ENCODE peak calls at places on chromosomes 13 and 19, in nine cellular contexts. One of them, this sample, is unnamed.

GRCh38 chr13:75368167-75368566 is 113.8 kb downstream of the TBC1D4 start:
- DNase-seq in HuH-7.5: no peak
- DNase-seq in stimulated activated CD4-positive, alpha-beta T cell treated with anti-CD3 and anti-CD28 coated beads, Interleukin-4, amount 100 ng/mL, for 1 hour: no peak
- DNase-seq in effector CD4-positive, alpha-beta T cell: no peak
- DNase-seq in coronary artery: no peak
- DNase-seq in naive thymus-derived CD8-positive, alpha-beta T cell: no peak
- DNase-seq in IMR-90: peak; percentile 92
- DNase-seq in adipocyte: peak; percentile 94
- DNase-seq in HFF-Myc: no peak
- DNase-seq in this sample: peak; percentile 66

GRCh38 chr19:1568320-1569019 is at the start of gene MEX3D:
- DNase-seq in HuH-7.5: peak; percentile 98
- DNase-seq in stimulated activated CD4-positive, alpha-beta T cell treated with anti-CD3 and anti-CD28 coated beads, Interleukin-4, amount 100 ng/mL, for 1 hour: peak; percentile 83
- DNase-seq in effector CD4-positive, alpha-beta T cell: peak; percentile 74
- DNase-seq in coronary artery: no peak
- DNase-seq in naive thymus-derived CD8-positive, alpha-beta T cell: peak; percentile 82
- DNase-seq in IMR-90: peak; percentile 49
- DNase-seq in adipocyte: peak; percentile 91
- DNase-seq in HFF-Myc: no peak
- DNase-seq in this sample: peak; percentile 36

GRCh38 chr13:61146571-61146970 is 269.1 kb downstream of the PCDH20 start:
- DNase-seq in HuH-7.5: no peak
- DNase-seq in stimulated activated CD4-positive, alpha-beta T cell treated with anti-CD3 and anti-CD28 coated beads, Interleukin-4, amount 100 ng/mL, for 1 hour: no peak
- DNase-seq in effector CD4-positive, alpha-beta T cell: no peak
- DNase-seq in coronary artery: no peak
- DNase-seq in naive thymus-derived CD8-positive, alpha-beta T cell: no peak
- DNase-seq in IMR-90: no peak
- DNase-seq in adipocyte: no peak
- DNase-seq in HFF-Myc: no peak
- DNase-seq in this sample: no peak

GRCh38 chr19:39497850-39498261 is 891 bp upstream of the DLL3 start:
- DNase-seq in HuH-7.5: peak; percentile 77
- DNase-seq in stimulated activated CD4-positive, alpha-beta T cell treated with anti-CD3 and anti-CD28 coated beads, Interleukin-4, amount 100 ng/mL, for 1 hour: no peak
- DNase-seq in effector CD4-positive, alpha-beta T cell: no peak
- DNase-seq in coronary artery: no peak
- DNase-seq in naive thymus-derived CD8-positive, alpha-beta T cell: peak; percentile 26
- DNase-seq in IMR-90: peak; percentile 19
- DNase-seq in adipocyte: peak; percentile 60
- DNase-seq in HFF-Myc: no peak
- DNase-seq in this sample: peak; percentile 14

GRCh38 chr19:2650515-2650914 is 52.0 kb downstream of the GNG7 start:
- DNase-seq in HuH-7.5: no peak
- DNase-seq in stimulated activated CD4-positive, alpha-beta T cell treated with anti-CD3 and anti-CD28 coated beads, Interleukin-4, amount 100 ng/mL, for 1 hour: no peak
- DNase-seq in effector CD4-positive, alpha-beta T cell: no peak
- DNase-seq in coronary artery: peak; percentile 68
- DNase-seq in naive thymus-derived CD8-positive, alpha-beta T cell: no peak
- DNase-seq in IMR-90: no peak
- DNase-seq in adipocyte: no peak
- DNase-seq in HFF-Myc: no peak
- DNase-seq in this sample: no peak

GRCh38 chr19:12983561-12984142 is 11.6 kb upstream of the NFIX start:
- DNase-seq in HuH-7.5: peak; percentile 85
- DNase-seq in stimulated activated CD4-positive, alpha-beta T cell treated with anti-CD3 and anti-CD28 coated beads, Interleukin-4, amount 100 ng/mL, for 1 hour: peak; percentile 83
- DNase-seq in effector CD4-positive, alpha-beta T cell: peak; percentile 69
- DNase-seq in coronary artery: peak; percentile 87
- DNase-seq in naive thymus-derived CD8-positive, alpha-beta T cell: peak; percentile 86
- DNase-seq in IMR-90: peak; percentile 70
- DNase-seq in adipocyte: peak; percentile 92
- DNase-seq in HFF-Myc: no peak
- DNase-seq in this sample: peak; percentile 82

GRCh38 chr19:6720369-6721112 is at the start of gene C3:
- DNase-seq in HuH-7.5: peak; percentile 89
- DNase-seq in stimulated activated CD4-positive, alpha-beta T cell treated with anti-CD3 and anti-CD28 coated beads, Interleukin-4, amount 100 ng/mL, for 1 hour: no peak
- DNase-seq in effector CD4-positive, alpha-beta T cell: no peak
- DNase-seq in coronary artery: peak; percentile 87
- DNase-seq in naive thymus-derived CD8-positive, alpha-beta T cell: no peak
- DNase-seq in IMR-90: peak; percentile 26
- DNase-seq in adipocyte: peak; percentile 83
- DNase-seq in HFF-Myc: no peak
- DNase-seq in this sample: peak; percentile 73

GRCh38 chr13:41716236-41716635 is 244.7 kb downstream of the VWA8 start:
- DNase-seq in HuH-7.5: no peak
- DNase-seq in stimulated activated CD4-positive, alpha-beta T cell treated with anti-CD3 and anti-CD28 coated beads, Interleukin-4, amount 100 ng/mL, for 1 hour: no peak
- DNase-seq in effector CD4-positive, alpha-beta T cell: no peak
- DNase-seq in coronary artery: no peak
- DNase-seq in naive thymus-derived CD8-positive, alpha-beta T cell: no peak
- DNase-seq in IMR-90: no peak
- DNase-seq in adipocyte: no peak
- DNase-seq in HFF-Myc: no peak
- DNase-seq in this sample: no peak

GRCh38 chr13:36706755-36707154 is 32.9 kb downstream of the SERTM1 start:
- DNase-seq in HuH-7.5: no peak
- DNase-seq in stimulated activated CD4-positive, alpha-beta T cell treated with anti-CD3 and anti-CD28 coated beads, Interleukin-4, amount 100 ng/mL, for 1 hour: no peak
- DNase-seq in effector CD4-positive, alpha-beta T cell: no peak
- DNase-seq in coronary artery: no peak
- DNase-seq in naive thymus-derived CD8-positive, alpha-beta T cell: no peak
- DNase-seq in IMR-90: peak; percentile 67
- DNase-seq in adipocyte: peak; percentile 83
- DNase-seq in HFF-Myc: no peak
- DNase-seq in this sample: no peak

GRCh38 chr19:18833849-18834643 is 2.3 kb downstream of the UPF1 start:
- DNase-seq in HuH-7.5: peak; percentile 82
- DNase-seq in stimulated activated CD4-positive, alpha-beta T cell treated with anti-CD3 and anti-CD28 coated beads, Interleukin-4, amount 100 ng/mL, for 1 hour: no peak
- DNase-seq in effector CD4-positive, alpha-beta T cell: no peak
- DNase-seq in coronary artery: no peak
- DNase-seq in naive thymus-derived CD8-positive, alpha-beta T cell: no peak
- DNase-seq in IMR-90: no peak
- DNase-seq in adipocyte: peak; percentile 41
- DNase-seq in HFF-Myc: no peak
- DNase-seq in this sample: no peak

GRCh38 chr19:31979949-31980670 is 365.3 kb upstream of the ZNF507 start:
- DNase-seq in HuH-7.5: no peak
- DNase-seq in stimulated activated CD4-positive, alpha-beta T cell treated with anti-CD3 and anti-CD28 coated beads, Interleukin-4, amount 100 ng/mL, for 1 hour: no peak
- DNase-seq in effector CD4-positive, alpha-beta T cell: no peak
- DNase-seq in coronary artery: no peak
- DNase-seq in naive thymus-derived CD8-positive, alpha-beta T cell: no peak
- DNase-seq in IMR-90: no peak
- DNase-seq in adipocyte: no peak
- DNase-seq in HFF-Myc: no peak
- DNase-seq in this sample: no peak

GRCh38 chr19:45716314-45717130 is 14.2 kb downstream of the FBXO46 start:
- DNase-seq in HuH-7.5: peak; percentile 57
- DNase-seq in stimulated activated CD4-positive, alpha-beta T cell treated with anti-CD3 and anti-CD28 coated beads, Interleukin-4, amount 100 ng/mL, for 1 hour: peak; percentile 8
- DNase-seq in effector CD4-positive, alpha-beta T cell: no peak
- DNase-seq in coronary artery: no peak
- DNase-seq in naive thymus-derived CD8-positive, alpha-beta T cell: no peak
- DNase-seq in IMR-90: no peak
- DNase-seq in adipocyte: peak; percentile 53
- DNase-seq in HFF-Myc: no peak
- DNase-seq in this sample: peak; percentile 56

GRCh38 chr13:69857188-69857821 is 250.3 kb upstream of the ATXN8OS start:
- DNase-seq in HuH-7.5: no peak
- DNase-seq in stimulated activated CD4-positive, alpha-beta T cell treated with anti-CD3 and anti-CD28 coated beads, Interleukin-4, amount 100 ng/mL, for 1 hour: no peak
- DNase-seq in effector CD4-positive, alpha-beta T cell: no peak
- DNase-seq in coronary artery: no peak
- DNase-seq in naive thymus-derived CD8-positive, alpha-beta T cell: no peak
- DNase-seq in IMR-90: peak; percentile 1
- DNase-seq in adipocyte: peak; percentile 53
- DNase-seq in HFF-Myc: no peak
- DNase-seq in this sample: peak; percentile 67

GRCh38 chr13:101025519-101025918 is 350.9 kb upstream of the TMTC4 start:
- DNase-seq in HuH-7.5: no peak
- DNase-seq in stimulated activated CD4-positive, alpha-beta T cell treated with anti-CD3 and anti-CD28 coated beads, Interleukin-4, amount 100 ng/mL, for 1 hour: no peak
- DNase-seq in effector CD4-positive, alpha-beta T cell: no peak
- DNase-seq in coronary artery: no peak
- DNase-seq in naive thymus-derived CD8-positive, alpha-beta T cell: no peak
- DNase-seq in IMR-90: no peak
- DNase-seq in adipocyte: no peak
- DNase-seq in HFF-Myc: no peak
- DNase-seq in this sample: no peak

GRCh38 chr13:75310005-75310580 is 171.9 kb downstream of the TBC1D4 start:
- DNase-seq in HuH-7.5: no peak
- DNase-seq in stimulated activated CD4-positive, alpha-beta T cell treated with anti-CD3 and anti-CD28 coated beads, Interleukin-4, amount 100 ng/mL, for 1 hour: no peak
- DNase-seq in effector CD4-positive, alpha-beta T cell: no peak
- DNase-seq in coronary artery: no peak
- DNase-seq in naive thymus-derived CD8-positive, alpha-beta T cell: no peak
- DNase-seq in IMR-90: no peak
- DNase-seq in adipocyte: no peak
- DNase-seq in HFF-Myc: no peak
- DNase-seq in this sample: peak; percentile 67